ENCODE peak calls at places on chromosomes 11 and 22, in ten cellular contexts. Z is cardiac muscle cell; W is AG04450; G is endodermal cell; P is pancreas; O is CD8-positive, alpha-beta memory T cell; T is heart left ventricle; N is IMR-90; S is fibroblast of pulmonary artery; Q is epithelial cell of esophagus. E is an unnamed sample.

GRCh38 chr11:104127828-104128227 is 36.1 kb downstream of the PDGFD start:
- DNase-seq in Z (no peak), N (peak; percentile 75), S (peak; percentile 57), Q (peak; percentile 49), W (no peak), T (no peak), P (no peak), G (no peak), O (no peak), E (no peak)

GRCh38 chr22:23180893-23181762 is 819 bp downstream of the BCR start:
- DNase-seq in N (no peak), W (no peak), Q (peak; percentile 43), Z (peak; percentile 30), G (peak; percentile 71), T (peak; percentile 70), P (peak; percentile 68), S (no peak), O (no peak), E (no peak)

GRCh38 chr11:62108971-62109391 is 14.8 kb upstream of the INCENP start:
- DNase-seq in G (no peak), O (no peak), Z (no peak), N (peak; percentile 66), P (no peak), W (no peak), T (no peak), Q (peak; percentile 59), S (peak; percentile 64), E (no peak)

GRCh38 chr11:120057595-120058581 is 80.0 kb downstream of the TRIM29 start:
- DNase-seq in Q (peak; percentile 68), P (no peak), T (no peak), N (no peak), G (peak; percentile 89), Z (no peak), O (no peak), W (no peak), S (peak; percentile 10), E (no peak)

GRCh38 chr11:1652026-1652425 is 22.5 kb downstream of the KRTAP5-5 start:
- DNase-seq in Q (no peak), Z (no peak), W (no peak), T (no peak), O (no peak), S (no peak), N (no peak), P (peak; percentile 41), G (no peak), E (no peak)

GRCh38 chr11:77249427-77249826 is 52.1 kb downstream of the GDPD4 start:
- DNase-seq in S (no peak), O (no peak), Z (no peak), G (no peak), T (no peak), Q (peak; percentile 83), P (no peak), W (no peak), N (peak; percentile 48), E (no peak)

GRCh38 chr11:108019870-108020540 is 11.3 kb downstream of the CUL5 start:
- DNase-seq in N (peak; percentile 25), O (no peak), Q (peak; percentile 5), T (no peak), G (no peak), W (no peak), Z (peak; percentile 31), S (peak; percentile 32), P (no peak), E (no peak)

GRCh38 chr11:27075192-27075591 is 34.6 kb downstream of the BBOX1 start:
- DNase-seq in W (peak; percentile 77), Z (no peak), T (no peak), Q (no peak), P (no peak), O (no peak), N (peak; percentile 82), S (peak; percentile 11), G (no peak), E (no peak)

GRCh38 chr11:61075891-61076290 is 26.4 kb upstream of the CD5 start:
- DNase-seq in Z (peak; percentile 41), S (peak; percentile 64), Q (peak; percentile 79), N (peak; percentile 35), W (no peak), O (no peak), P (no peak), G (no peak), T (no peak), E (no peak)

GRCh38 chr22:45154383-45154782 is 9.3 kb upstream of the NUP50 start:
- DNase-seq in G (no peak), Q (peak; percentile 58), W (no peak), S (peak; percentile 76), O (no peak), Z (no peak), N (peak; percentile 67), P (no peak), T (no peak), E (no peak)

GRCh38 chr11:114232400-114233070 is 63.7 kb upstream of the NNMT start:
- DNase-seq in T (no peak), W (no peak), Z (no peak), O (no peak), G (no peak), N (no peak), S (no peak), Q (peak; percentile 67), P (no peak), E (no peak)

GRCh38 chr22:46120420-46120737 is 29.9 kb upstream of the PPARA start:
- DNase-seq in Q (no peak), W (no peak), P (no peak), Z (no peak), G (no peak), T (no peak), N (no peak), O (no peak), S (no peak), E (no peak)

GRCh38 chr11:9575531-9576240 is 2.2 kb downstream of the WEE1 start:
- DNase-seq in N (no peak), W (no peak), P (no peak), S (no peak), T (no peak), O (no peak), G (no peak), Q (no peak), Z (no peak), E (no peak)

GRCh38 chr11:9577032-9577431 is 3.6 kb downstream of the WEE1 start:
- DNase-seq in N (peak; percentile 73), Q (peak; percentile 71), O (no peak), G (no peak), T (no peak), S (peak; percentile 67), W (no peak), Z (no peak), P (no peak), E (no peak)

GRCh38 chr11:9574556-9574805 is 1.0 kb downstream of the WEE1 start:
- DNase-seq in W (no peak), O (peak; percentile 1), G (peak; percentile 58), Z (no peak), T (peak; percentile 66), S (peak; percentile 53), Q (no peak), N (no peak), P (peak; percentile 74), E (no peak)

GRCh38 chr11:9574806-9575530 is 1.5 kb downstream of the WEE1 start:
- DNase-seq in W (peak; percentile 56), Z (peak; percentile 90), P (no peak), O (no peak), G (peak; percentile 76), S (peak; percentile 92), T (peak; percentile 70), Q (peak; percentile 83), N (peak; percentile 87), E (no peak)

DNA sequence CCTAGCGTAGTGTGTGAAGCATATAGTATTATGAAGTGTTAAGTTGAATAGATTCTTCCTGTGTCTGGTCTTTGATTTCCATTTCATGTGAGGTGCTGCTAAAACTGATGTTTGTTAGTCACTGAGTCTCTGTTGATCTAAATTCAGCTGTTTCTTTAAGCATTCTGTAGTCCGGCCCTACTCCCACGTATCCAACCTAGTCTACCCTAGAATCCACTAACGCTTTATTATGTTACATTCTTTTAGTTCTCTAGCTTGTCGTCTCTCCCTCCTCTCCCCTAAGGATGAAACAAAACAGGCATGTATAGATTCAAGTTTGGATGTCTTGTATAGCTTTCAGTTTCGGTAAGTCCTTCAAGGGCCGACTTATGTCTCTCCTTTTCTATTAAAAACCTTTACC is 4.1 kb downstream of the WEE1 start:
- DNase-seq in P (no peak), O (no peak), W (no peak), N (peak; percentile 58), S (peak; percentile 64), T (no peak), Q (no peak), G (no peak), Z (no peak), E (no peak)
- H3K4me3 ChIP-seq in P (no peak overlapping the region), O (peak overlapping the region; percentile 1), W (peak overlapping the region; percentile 82), N (peak overlapping the region; percentile 76), S (peak overlapping the region; percentile 76), T (peak overlapping the region; percentile 9), Q (peak overlapping the region; percentile 85), G (peak overlapping the region; percentile 98), Z (peak overlapping the region; percentile 53), E (no peak overlapping the region)

GRCh38 chr11:48031602-48032001 is 51.2 kb downstream of the PTPRJ start:
- DNase-seq in W (no peak), Z (no peak), Q (no peak), G (no peak), S (no peak), P (peak; percentile 38), O (no peak), N (no peak), T (no peak), E (no peak)
- H3K4me3 ChIP-seq in W (no peak overlapping the region), Z (no peak overlapping the region), Q (no peak overlapping the region), G (no peak overlapping the region), S (no peak overlapping the region), P (no peak overlapping the region), O (no peak overlapping the region), N (no peak overlapping the region), T (no peak overlapping the region), E (no peak overlapping the region)

GRCh38 chr22:37607010-37607911 is 1.4 kb upstream of the GGA1 start:
- DNase-seq in O (peak; percentile 89), T (peak; percentile 93), Q (peak; percentile 93), Z (peak; percentile 88), P (peak; percentile 99), G (peak; percentile 99), S (peak; percentile 58), N (peak; percentile 40), W (no peak), E (peak; percentile 70)
- H3K4me3 ChIP-seq in O (peak overlapping the region; percentile 56), T (no peak overlapping the region), Q (peak overlapping the region; percentile 82), Z (peak overlapping the region; percentile 55), P (peak overlapping the region; percentile 78), G (peak overlapping the region; percentile 77), S (peak overlapping the region; percentile 44), N (peak overlapping the region; percentile 40), W (peak overlapping the region; percentile 42), E (peak overlapping the region; percentile 45)

DNA sequence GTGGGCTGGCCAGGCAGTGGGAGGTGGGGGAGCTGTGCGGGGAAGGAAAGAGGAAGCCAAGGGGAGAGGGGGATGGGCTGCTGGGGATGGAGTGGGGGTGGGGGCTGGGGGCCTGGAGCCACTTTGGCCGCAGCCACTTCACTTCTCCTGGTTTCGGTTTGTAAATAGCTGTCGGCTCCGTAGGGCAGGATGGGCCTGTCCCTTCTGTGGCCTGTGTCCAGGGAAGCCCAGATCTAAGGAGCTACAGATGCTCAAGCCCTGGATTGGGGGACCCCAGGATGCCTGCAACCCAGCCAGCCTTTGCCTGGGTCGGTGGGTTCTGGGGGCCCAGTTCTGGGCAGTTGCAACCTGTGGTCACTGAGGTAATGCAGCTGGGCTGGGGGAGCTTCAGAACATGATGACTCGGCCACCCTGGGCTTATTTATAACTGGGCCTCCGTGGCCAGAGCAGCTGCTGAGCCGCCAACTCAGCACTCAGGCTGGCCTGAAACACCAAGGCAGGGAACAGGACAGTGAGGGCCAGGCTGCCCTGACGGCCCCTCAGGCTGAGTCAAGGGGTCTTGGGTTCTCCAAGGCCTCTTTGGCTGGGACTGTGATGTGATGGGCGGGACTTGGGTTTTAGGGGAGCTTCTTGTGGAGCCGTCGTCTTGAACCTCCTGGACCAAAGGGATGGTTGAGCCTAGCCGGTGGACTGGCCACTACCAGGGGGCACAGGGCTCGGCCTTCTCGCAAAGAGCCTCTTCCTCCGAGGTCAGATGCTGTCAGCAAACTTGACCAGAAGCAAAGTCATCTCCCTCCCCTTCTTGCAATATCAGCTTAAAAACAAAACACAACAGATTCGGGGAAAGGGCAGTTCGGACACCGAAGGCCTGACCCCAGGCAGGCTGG is 15.0 kb upstream of the SLC39A13 start:
- DNase-seq in Q (no peak), P (peak; percentile 55), O (no peak), N (peak; percentile 88), T (no peak), W (peak; percentile 53), S (peak; percentile 37), G (no peak), Z (peak; percentile 35), E (no peak)
- H3K4me3 ChIP-seq in Q (no peak overlapping the region), P (no peak overlapping the region), O (peak overlapping the region; percentile 68), N (no peak overlapping the region), T (no peak overlapping the region), W (no peak overlapping the region), S (no peak overlapping the region), G (no peak overlapping the region), Z (no peak overlapping the region), E (no peak overlapping the region)

E was measured in Jurkat, Clone E6-1.